ENCODE peak calls at places on chromosomes 11 and 22, in five cellular contexts. Y is myocyte; P is neural crest cell; M is CD8-positive, alpha-beta memory T cell; H is GM06990. S is an unnamed sample.

GRCh38 chr11:113618360-113618759 is 87.7 kb downstream of the TMPRSS5 start:
- DNase-seq in Y (peak), P (no peak), M (no peak), H (no peak), S (no peak)

GRCh38 chr11:121194731-121195596 is 93.9 kb downstream of the TECTA start:
- DNase-seq in Y (peak), P (peak), M (peak), H (no peak), S (peak)

GRCh38 chr11:26992031-26992541 is 1.8 kb upstream of the FIBIN start:
- DNase-seq in Y (peak), P (no peak), M (no peak), H (no peak), S (no peak)

GRCh38 chr22:27238935-27239510 is 562.5 kb downstream of the MN1 start:
- DNase-seq in Y (peak), P (no peak), M (no peak), H (no peak), S (peak)

GRCh38 chr22:38211556-38211955 is 9.8 kb downstream of the MAFF start:
- DNase-seq in Y (no peak), P (no peak), M (no peak), H (no peak), S (no peak)

GRCh38 chr22:46044718-46045458 is 67.9 kb upstream of the WNT7B start:
- DNase-seq in Y (peak), P (no peak), M (peak), H (no peak), S (peak)

GRCh38 chr22:50670914-50671538 is 1.6 kb upstream of the SHANK3 start:
- DNase-seq in Y (no peak), P (no peak), M (no peak), H (no peak), S (no peak)

GRCh38 chr22:50700387-50701075 is 27.9 kb downstream of the SHANK3 start:
- DNase-seq in Y (no peak), P (no peak), M (peak), H (no peak), S (no peak)

GRCh38 chr11:11786771-11787170 is 55.0 kb upstream of the USP47 start:
- DNase-seq in Y (peak), P (no peak), M (no peak), H (no peak), S (peak)